ENCODE peak calls at places on chromosomes 4 and X, in four cellular contexts. V is left ventricle myocardium superior, M is NCI-H1417, H is aorta. U is an unnamed sample.

GRCh38 chr4:113052379-113052951 is 3.0 kb downstream of the ANK2 start:
- DNase-seq in V (no peak), M (peak), H (no peak), U (no peak)

GRCh38 chrX:1386338-1387127 is 5.4 kb downstream of the SLC25A6 start:
- DNase-seq in V (peak), M (no peak), H (peak), U (no peak)

GRCh38 chrX:41723305-41723704 is 676 bp upstream of the GPR82 start:
- DNase-seq in V (no peak), M (no peak), H (no peak), U (no peak)

GRCh38 chr4:40247350-40247749 is 50.5 kb downstream of the RHOH start:
- DNase-seq in V (no peak), M (no peak), H (no peak), U (no peak)

GRCh38 chr4:82524570-82525152 is 37.1 kb downstream of the TMEM150C start:
- DNase-seq in V (no peak), M (no peak), H (no peak), U (no peak)

GRCh38 chrX:13899607-13900006 is 82.7 kb upstream of the GPM6B start:
- DNase-seq in V (no peak), M (no peak), H (peak), U (no peak)

GRCh38 chr4:84159767-84160166 is 339.3 kb downstream of the NKX6-1 start:
- DNase-seq in V (no peak), M (no peak), H (no peak), U (no peak)

GRCh38 chrX:36462142-36462541 is 542.6 kb downstream of the CFAP47 start:
- DNase-seq in V (no peak), M (no peak), H (no peak), U (no peak)

U was measured in cardiac septum.